ENCODE peak calls at places on chromosomes 6 and 20, in six cellular contexts. F, R, A, V, J and U are unnamed samples.

GRCh38 chr20:33282991-33283555 is at the start of gene BPIFB1:
- DNase-seq in R (no peak), F (peak), J (no peak), V (peak), A (no peak), U (no peak)

GRCh38 chr6:149919834-149920225 is 3.1 kb downstream of the RAET1G start:
- DNase-seq in R (no peak), V (no peak), F (peak), J (no peak), A (no peak), U (no peak)

GRCh38 chr20:64091762-64092161 is 7.6 kb upstream of the LKAAEAR1 start:
- DNase-seq in R (no peak), A (no peak), F (no peak), J (no peak), V (no peak), U (no peak)

GRCh38 chr6:47679507-47679906 is 18.9 kb upstream of the ADGRF4 start:
- DNase-seq in R (no peak), A (no peak), F (no peak), V (no peak), J (no peak), U (no peak)

GRCh38 chr20:43220612-43221011 is 30.9 kb upstream of the PTPRT start:
- DNase-seq in R (peak), A (no peak), J (no peak), F (no peak), V (no peak), U (no peak)

GRCh38 chr6:119209452-119210205 is 131.2 kb upstream of the FAM184A start:
- DNase-seq in V (no peak), F (no peak), A (no peak), R (no peak), J (no peak), U (no peak)

GRCh38 chr6:142879076-142879475 is 65.9 kb downstream of the HIVEP2 start:
- DNase-seq in V (no peak), J (no peak), R (no peak), A (no peak), F (no peak), U (no peak)

GRCh38 chr6:18122128-18123093 is at the start of gene NHLRC1:
- DNase-seq in F (peak), R (peak), A (peak), V (peak), J (peak), U (peak)

GRCh38 chr6:75546401-75546800 is 52.8 kb upstream of the FILIP1 start:
- DNase-seq in V (peak), J (no peak), A (peak), F (no peak), R (peak), U (no peak)

GRCh38 chr6:47669684-47670515 is 28.5 kb upstream of the ADGRF4 start:
- DNase-seq in R (no peak), V (no peak), J (no peak), A (peak), F (no peak), U (no peak)

GRCh38 chr6:121503633-121504032 is 68.2 kb downstream of the GJA1 start:
- DNase-seq in V (no peak), R (no peak), A (peak), F (no peak), J (no peak), U (no peak)

GRCh38 chr6:48606618-48607017 is 495.6 kb upstream of the PTCHD4 start:
- DNase-seq in F (no peak), V (no peak), R (no peak), A (no peak), J (no peak), U (no peak)

GRCh38 chr6:136923116-136923953 is 1.2 kb downstream of the SLC35D3 start:
- DNase-seq in V (peak), F (peak), J (peak), R (no peak), A (no peak), U (no peak)

GRCh38 chr6:37877373-37878149 is 58.0 kb downstream of the ZFAND3 start:
- DNase-seq in J (no peak), V (no peak), R (no peak), F (no peak), A (no peak), U (no peak)

GRCh38 chr6:152053332-152053731 is 245.8 kb downstream of the ESR1 start:
- DNase-seq in F (no peak), R (no peak), A (no peak), J (no peak), V (no peak), U (no peak)

GRCh38 chr20:13202553-13202952 is 18.5 kb upstream of the ISM1 start:
- DNase-seq in F (no peak), V (no peak), R (no peak), J (no peak), A (no peak), U (no peak)

GRCh38 chr6:35396991-35397390 is 54.6 kb downstream of the PPARD start:
- DNase-seq in A (no peak), F (no peak), J (no peak), V (no peak), R (peak), U (no peak)

DNA sequence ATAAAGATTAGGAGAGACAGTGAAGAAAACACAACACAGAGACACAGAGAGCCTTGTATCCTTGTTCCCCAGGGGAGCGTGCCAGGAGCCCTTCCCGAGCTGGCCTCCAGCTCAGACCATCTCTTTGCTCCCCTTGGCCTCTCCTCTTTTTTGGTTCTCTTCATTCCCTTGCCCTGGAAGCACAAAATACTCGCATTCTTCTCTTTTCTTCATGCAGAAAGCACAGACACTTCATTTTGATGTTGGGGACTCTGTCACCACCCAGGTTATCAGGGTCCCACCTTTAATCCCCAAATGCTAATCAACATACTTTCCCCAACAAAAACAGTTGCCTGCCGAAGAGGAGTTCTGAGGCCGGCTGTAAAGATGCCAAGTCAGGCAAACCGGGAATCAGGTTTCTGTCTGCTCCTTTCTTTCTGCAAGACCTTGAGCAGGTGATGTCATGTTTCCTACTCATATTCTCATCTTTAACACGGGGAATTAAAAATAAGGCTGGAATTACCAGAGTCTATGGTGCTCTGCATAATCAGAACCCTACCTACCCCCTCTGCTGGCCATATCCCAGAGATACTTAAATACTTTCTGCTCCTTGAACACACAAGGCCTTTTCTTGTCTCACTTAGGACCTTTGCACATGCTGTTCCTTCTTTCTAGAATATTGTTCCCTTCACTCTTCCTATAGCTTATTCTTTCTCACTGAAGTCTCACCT is 21.7 kb downstream of the TGM6 start:
- DNase-seq in A (peak), J (no peak), V (no peak), R (peak), F (no peak), U (no peak)
- TF ChIP-seq CTCF in A (peak), J (peak), V (no peak), R (peak), F (no peak), U (no peak)

DNA sequence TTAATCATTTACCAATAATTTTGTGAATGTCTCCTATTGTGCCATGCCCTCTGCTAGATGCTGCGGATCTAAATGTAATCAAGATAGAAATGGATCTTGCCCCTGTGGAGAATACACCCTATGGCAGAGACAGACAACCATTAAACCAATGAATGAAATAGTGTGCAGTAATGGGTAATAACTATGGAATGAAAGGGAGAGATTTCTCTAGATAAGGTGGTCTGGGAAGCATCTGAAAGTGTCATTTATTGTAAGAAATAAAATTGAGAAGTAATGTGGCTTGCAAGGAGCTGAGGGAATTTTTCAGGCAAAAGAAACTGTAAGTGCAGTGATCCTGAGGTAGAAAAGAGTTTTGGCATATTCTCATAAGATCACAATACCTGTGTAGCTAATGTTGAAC is 430.0 kb downstream of the LMBRD1 start:
- DNase-seq in A (no peak), R (no peak), F (no peak), V (no peak), J (no peak), U (no peak)
- TF ChIP-seq CTCF in A (no peak), R (no peak), F (no peak), V (no peak), J (no peak), U (no peak)

DNA sequence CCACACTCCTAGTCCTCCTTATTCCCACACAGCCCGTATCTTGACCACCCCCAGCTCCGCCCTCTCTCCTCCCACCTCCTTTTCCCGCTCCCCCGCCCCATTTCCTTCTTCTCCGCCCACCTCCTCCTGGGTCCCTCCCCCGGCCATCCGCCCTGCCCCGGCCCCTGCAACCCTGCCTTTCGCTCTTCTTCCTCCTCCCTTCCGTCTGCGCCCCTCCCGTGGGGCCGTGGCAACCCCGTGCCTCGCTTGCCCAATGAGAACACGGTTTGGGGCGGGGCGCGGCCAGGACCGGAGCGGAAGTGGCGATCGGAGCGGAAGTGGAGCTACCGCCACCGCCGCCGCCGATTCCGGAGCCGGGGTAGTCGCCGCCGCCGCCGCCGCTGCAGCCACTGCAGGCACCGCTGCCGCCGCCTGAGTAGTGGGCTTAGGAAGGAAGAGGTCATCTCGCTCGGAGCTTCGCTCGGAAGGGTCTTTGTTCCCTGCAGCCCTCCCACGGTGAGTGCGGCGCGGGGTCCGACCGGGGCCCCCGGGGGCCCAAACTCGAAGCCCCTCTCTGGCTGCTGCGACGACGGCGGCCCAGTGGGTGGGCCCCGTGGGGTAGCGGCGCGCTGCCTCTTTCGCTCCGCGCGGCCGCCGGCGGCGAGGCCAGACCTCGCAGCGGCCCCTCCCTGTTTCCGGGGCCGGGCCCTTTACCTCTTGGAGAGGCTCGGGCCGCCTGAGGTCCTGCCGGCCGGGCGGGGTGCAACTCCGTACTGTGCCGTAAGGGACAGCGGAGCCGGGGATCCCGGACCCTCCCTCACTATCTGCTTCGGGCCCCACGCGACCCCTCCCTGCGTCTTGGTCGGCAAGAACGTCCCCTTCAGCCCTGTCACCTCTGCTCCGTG is at the start of gene YWHAB:
- DNase-seq in F (peak), R (peak), A (peak), J (peak), V (peak), U (peak)
- TF ChIP-seq CTCF in F (no peak), R (peak), A (no peak), J (no peak), V (no peak), U (no peak)

DNA sequence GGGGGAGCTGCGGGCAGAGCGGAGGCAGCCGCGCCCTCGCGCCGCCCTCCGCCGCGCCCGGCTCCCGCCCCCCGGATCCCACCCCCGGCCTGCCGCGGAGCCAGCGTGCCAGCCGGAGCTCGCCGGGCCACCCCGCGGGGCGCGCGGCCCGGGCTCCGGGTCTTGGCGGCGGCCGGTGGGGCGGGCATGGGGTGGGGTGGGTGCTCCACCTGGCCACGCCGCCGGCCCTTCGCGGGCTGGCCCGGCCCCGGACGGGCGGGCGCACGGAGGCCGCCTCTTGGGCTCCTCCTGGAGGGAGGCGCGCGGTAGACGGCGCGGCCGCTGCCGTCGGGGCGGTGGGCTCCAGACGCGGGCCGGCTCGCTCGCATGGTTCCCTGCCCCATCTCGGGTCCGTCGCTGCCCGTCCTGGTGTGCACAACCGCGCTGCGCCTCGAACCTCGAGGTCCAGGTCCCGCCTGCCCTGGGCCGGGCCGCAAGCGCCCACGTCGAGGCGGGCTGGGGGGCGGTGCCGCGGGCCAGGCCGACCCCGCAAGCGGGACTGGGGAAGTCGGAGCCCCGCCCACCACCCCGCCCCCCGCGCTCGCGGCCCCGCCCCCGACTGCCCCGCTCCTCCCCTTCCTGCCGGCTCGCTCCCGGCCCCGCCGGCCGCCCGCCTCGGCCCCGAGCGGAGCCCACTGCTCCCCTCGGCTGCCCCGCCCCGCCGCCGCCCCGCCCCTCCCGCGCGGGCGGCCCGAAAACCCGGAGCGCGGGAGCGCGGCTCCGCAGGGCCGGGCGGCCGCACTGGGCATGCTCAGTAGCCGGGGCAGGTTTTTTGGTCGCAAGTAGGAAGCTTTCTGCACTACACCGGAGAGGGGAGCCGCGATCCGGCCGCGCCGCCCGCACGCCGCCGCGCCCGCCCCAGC is at the start of gene CDYL:
- DNase-seq in R (peak), A (peak), F (peak), J (peak), V (peak), U (peak)
- TF ChIP-seq CTCF in R (peak), A (peak), F (no peak), J (peak), V (peak), U (no peak)